ENCODE peak calls at places on chromosomes 1 and 21, in five cellular contexts. J, S, K, P and H are unnamed samples.

GRCh38 chr1:188778578-188778977 is 1699.1 kb downstream of the BRINP3 start:
- DNase-seq in J (peak; percentile 53), S (no peak), K (no peak), P (no peak), H (no peak)

GRCh38 chr1:91997607-91998195 is 32.1 kb upstream of the EPHX4 start:
- DNase-seq in J (peak; percentile 59), S (peak; percentile 50), K (no peak), P (no peak), H (no peak)

GRCh38 chr1:14113841-14114567 is 414.0 kb downstream of the PRDM2 start:
- DNase-seq in J (no peak), S (peak; percentile 65), K (no peak), P (peak; percentile 25), H (peak; percentile 37)

GRCh38 chr1:5711956-5712645 is 280.1 kb downstream of the NPHP4 start:
- DNase-seq in J (no peak), S (no peak), K (no peak), P (no peak), H (no peak)

GRCh38 chr21:36749935-36750578 is 51.1 kb downstream of the SIM2 start:
- DNase-seq in J (no peak), S (no peak), K (no peak), P (no peak), H (no peak)

GRCh38 chr1:17538010-17538409 is 1.5 kb upstream of the ARHGEF10L start:
- DNase-seq in J (no peak), S (no peak), K (no peak), P (no peak), H (no peak)

GRCh38 chr1:3456964-3457909 is 2.8 kb downstream of the ARHGEF16 start:
- DNase-seq in J (no peak), S (no peak), K (no peak), P (no peak), H (no peak)

GRCh38 chr1:5620997-5621396 is 371.2 kb downstream of the NPHP4 start:
- DNase-seq in J (no peak), S (peak; percentile 48), K (no peak), P (no peak), H (peak; percentile 8)

GRCh38 chr1:211813590-211813989 is 17.0 kb downstream of the LPGAT1 start:
- DNase-seq in J (no peak), S (peak; percentile 32), K (peak; percentile 83), P (peak; percentile 38), H (no peak)

DNA sequence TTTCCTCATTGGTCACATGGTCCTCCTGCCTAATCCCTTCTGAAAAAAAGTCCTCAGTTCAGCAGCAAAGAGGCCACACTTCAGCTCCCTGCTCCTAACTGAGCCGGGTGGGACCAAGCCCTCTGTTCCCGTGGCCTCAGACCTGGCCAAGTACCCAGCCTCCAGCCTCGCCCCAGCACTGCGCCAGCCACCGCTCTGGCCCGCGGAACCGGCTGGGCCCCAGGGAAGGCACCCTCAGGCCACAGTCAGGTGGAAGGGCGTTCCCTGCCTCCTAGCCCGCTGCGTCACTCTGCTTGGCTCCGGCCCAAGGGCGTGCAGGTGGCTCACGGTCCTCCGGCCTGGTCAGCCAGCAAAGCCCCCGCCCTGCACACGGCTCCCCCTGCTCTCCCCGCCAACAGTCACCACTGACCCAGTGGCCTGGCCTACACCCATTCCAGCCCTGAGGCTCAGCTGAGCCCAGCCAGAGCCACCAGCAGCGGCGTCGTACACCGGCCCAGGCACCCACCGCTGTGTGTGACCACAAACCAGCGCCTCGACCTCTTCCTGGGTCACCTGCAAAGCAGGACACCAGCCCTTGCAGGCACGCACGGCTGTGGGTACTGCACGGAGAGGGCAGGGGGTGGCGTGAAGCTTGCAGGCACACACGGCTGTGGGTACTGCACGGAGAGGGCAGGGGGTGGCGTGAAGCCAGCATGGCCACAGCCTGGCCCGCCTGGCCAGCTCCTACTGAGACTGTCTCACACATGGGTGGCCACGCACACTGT is 19.4 kb downstream of the NADK start:
- DNase-seq in J (peak; percentile 15), S (peak; percentile 60), K (peak; percentile 99), P (no peak), H (no peak)
- TF ChIP-seq POLR2A in J (no peak), S (no peak), K (no peak), P (no peak), H (no peak)

DNA sequence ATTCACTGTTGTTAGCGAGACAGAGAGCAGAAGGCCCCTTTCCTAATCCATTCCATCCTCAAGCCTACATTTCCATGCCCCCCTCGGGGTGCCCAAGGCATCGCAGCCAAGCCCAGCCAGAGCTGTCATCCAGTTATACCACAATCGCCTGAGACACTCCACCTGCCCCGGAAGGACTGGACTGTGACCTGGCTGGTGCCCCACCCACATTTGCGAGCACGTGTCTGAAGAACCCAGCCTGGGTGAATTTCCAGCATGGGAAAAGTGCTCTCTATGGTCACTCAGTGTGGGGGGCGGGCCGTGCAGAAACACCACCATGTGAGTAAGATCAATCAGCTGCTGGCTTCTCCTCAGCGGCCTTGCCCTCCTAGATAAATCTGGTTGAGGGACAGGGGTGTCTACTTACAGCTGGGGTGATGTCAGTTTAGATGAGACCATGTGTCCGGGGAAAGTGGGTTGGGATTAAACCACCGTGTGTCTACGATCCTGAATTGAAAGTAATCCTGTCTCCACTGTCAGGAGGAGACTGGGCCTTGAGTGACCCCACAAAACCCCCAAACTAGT is 44.8 kb downstream of the URB1 start:
- DNase-seq in J (no peak), S (no peak), K (no peak), P (no peak), H (no peak)
- TF ChIP-seq POLR2A in J (no peak), S (no peak), K (no peak), P (no peak), H (no peak)

DNA sequence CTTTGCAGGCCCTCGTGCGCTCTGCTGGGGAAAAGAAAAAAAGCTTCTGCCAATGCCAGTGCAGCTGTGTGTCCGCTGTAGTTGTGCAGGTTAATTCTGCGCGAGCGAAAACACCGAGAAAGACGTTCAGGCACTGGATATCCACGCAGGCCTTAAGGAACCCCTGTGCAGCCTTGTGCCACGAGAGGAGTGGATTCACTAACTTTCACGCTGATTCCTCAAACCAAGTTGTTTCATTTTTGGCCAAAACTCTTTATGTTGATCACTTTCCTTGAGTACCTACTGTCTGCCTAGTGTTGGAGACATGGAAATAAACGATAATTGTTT is 583 bp upstream of the SCAF4 start:
- DNase-seq in J (no peak), S (no peak), K (no peak), P (no peak), H (no peak)
- TF ChIP-seq POLR2A in J (no peak), S (no peak), K (no peak), P (no peak), H (no peak)

DNA sequence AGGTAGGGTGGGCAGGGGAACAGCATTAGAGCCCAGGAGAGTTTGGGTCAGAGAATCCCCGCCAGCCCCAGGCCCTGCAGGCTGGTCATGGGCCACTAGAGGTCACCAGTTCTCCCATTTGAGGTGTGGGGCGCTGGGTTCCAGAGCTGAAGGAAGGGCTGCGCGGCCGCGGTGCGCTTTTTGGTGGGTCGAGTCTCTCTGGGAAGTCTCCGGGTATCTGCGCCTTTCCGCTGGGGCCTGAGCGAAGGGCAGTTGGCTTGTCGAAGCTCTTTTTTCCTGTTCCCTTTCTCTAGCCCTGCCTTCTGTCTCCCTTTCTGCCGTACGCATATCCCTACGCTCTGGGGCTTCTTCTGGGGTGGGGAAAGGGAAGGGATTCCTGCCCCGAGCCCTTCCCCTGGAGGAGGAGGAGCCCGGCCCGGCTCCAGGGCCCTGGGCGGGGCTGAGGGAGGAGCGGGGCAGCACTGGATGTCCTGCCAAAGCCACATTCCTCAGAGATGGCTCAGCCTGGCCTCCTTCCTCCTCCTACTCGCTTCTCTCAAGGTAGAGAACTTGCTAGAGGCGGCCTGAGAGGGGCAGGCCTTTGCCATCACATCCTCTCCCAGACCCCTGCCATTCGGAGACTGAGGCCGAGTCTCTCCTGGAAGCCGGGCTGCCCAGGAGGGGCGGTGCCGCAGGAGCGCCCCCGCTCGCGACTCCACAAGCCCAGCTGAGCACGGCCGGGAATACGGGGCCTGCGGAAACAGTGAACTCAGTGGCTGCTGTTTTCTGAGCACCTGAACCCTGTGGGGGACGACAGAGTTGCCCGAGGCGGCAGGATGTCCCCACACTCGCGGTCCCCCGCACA is 12.0 kb downstream of the ADAMTSL4 start:
- DNase-seq in J (peak; percentile 99), S (peak; percentile 95), K (peak; percentile 96), P (peak; percentile 96), H (peak; percentile 87)
- TF ChIP-seq POLR2A in J (peak; percentile 75), S (peak; percentile 52), K (no peak), P (peak; percentile 92), H (peak; percentile 65)

GRCh38 chr1:234907585-234908457 is 220.8 kb downstream of the TOMM20 start:
- DNase-seq in J (no peak), S (no peak), K (no peak), P (no peak), H (no peak)
- TF ChIP-seq POLR2A in J (no peak), S (no peak), K (no peak), P (no peak), H (no peak)

DNA sequence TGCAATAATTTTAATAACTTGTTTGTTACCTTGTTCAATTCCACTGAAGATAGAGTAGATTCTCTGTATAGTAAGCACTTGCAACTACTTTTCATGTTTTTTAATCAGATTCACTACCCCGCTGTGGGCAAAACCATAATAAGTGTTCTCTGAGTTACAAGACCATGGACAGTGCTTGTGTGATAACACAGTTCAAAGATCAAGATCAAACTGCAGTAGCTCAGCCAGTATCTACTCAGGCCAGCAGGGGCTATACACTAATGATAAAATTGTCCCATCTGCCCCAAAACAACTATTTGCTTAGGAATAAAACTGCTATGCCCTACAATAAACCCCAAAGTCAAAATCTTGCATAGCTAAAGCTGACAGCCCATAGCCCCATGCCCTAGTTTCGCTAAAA is 129.6 kb downstream of the LRRC7 start:
- DNase-seq in J (no peak), S (no peak), K (no peak), P (no peak), H (no peak)
- TF ChIP-seq POLR2A in J (no peak), S (no peak), K (no peak), P (no peak), H (no peak)

GRCh38 chr1:39270368-39270767 is 65.9 kb downstream of the MACF1 start:
- DNase-seq in J (no peak), S (no peak), K (no peak), P (no peak), H (no peak)

GRCh38 chr1:39269791-39270342 is 65.4 kb downstream of the MACF1 start:
- DNase-seq in J (no peak), S (no peak), K (no peak), P (no peak), H (no peak)

GRCh38 chr1:39275836-39276507 is 71.5 kb downstream of the MACF1 start:
- DNase-seq in J (no peak), S (no peak), K (no peak), P (no peak), H (no peak)

GRCh38 chr1:39272027-39272790 is 67.7 kb downstream of the MACF1 start:
- DNase-seq in J (peak; percentile 83), S (no peak), K (no peak), P (peak; percentile 39), H (no peak)

DNA sequence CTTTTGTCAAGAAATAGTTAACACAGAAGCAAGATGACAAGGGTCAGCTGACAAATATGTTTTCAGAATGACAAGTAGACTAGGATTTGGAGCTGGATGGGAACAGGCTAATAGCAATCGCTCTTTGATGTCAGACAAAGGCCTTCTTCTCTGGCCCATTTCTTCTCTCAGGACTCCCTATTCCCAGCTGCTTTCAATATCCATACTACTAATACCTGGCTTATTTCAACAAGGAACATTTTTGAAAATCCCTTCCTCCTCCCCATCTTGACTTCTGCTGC is 68.2 kb downstream of the MACF1 start:
- DNase-seq in J (no peak), S (no peak), K (no peak), P (no peak), H (no peak)
- TF ChIP-seq POLR2A in J (no peak), S (no peak), K (no peak), P (no peak), H (no peak)

GRCh38 chr1:77945345-77945744 is 33.5 kb downstream of the FUBP1 start:
- DNase-seq in J (no peak), S (no peak), K (no peak), P (no peak), H (no peak)
- TF ChIP-seq POLR2A in J (no peak), S (no peak), K (no peak), P (no peak), H (no peak)

GRCh38 chr1:207752456-207753132 is 740 bp downstream of the CD46 start:
- DNase-seq in J (peak; percentile 42), S (peak; percentile 55), K (peak; percentile 66), P (no peak), H (no peak)
- TF ChIP-seq POLR2A in J (no peak), S (no peak), K (no peak), P (no peak), H (no peak)